ENCODE peak calls at places on chromosomes 3 and 15, in five cellular contexts. F is fibroblast of lung, A is tibial artery, M is psoas muscle, W is heart left ventricle. T is an unnamed sample. For H3K4me1, the result is how much of the 10 kb centered on the place peaks cover.

GRCh38 chr15:68693071-68693470 is 114.3 kb downstream of the CORO2B start:
- DNase-seq in F (peak), A (no peak), M (peak), W (no peak), T (no peak)

GRCh38 chr3:160134964-160135363 is 90.3 kb upstream of the C3orf80 start:
- DNase-seq in F (peak), A (no peak), M (no peak), W (no peak), T (no peak)

GRCh38 chr3:151379083-151379734 is 5.3 kb downstream of the P2RY12 start:
- DNase-seq in F (no peak), A (peak), M (no peak), W (peak), T (no peak)

GRCh38 chr15:92603743-92604470 is 51.7 kb downstream of the FAM174B start:
- DNase-seq in F (peak), A (no peak), M (no peak), W (no peak), T (no peak)

GRCh38 chr15:43880406-43881184 is 53.8 kb downstream of the WDR76 start:
- DNase-seq in F (peak), A (no peak), M (no peak), W (no peak), T (no peak)

GRCh38 chr3:45441570-45442313 is 53.4 kb downstream of the LARS2 start:
- DNase-seq in F (peak), A (no peak), M (no peak), W (no peak), T (no peak)

GRCh38 chr3:8607285-8608040 is 37.1 kb downstream of the SSUH2 start:
- DNase-seq in F (peak), A (peak), M (peak), W (peak), T (peak)

GRCh38 chr15:68471552-68471951 is 39.6 kb upstream of the ITGA11 start:
- DNase-seq in F (peak), A (no peak), M (no peak), W (no peak), T (no peak)

GRCh38 chr3:123791073-123791370 is 93.1 kb downstream of the MYLK start:
- DNase-seq in F (no peak), A (no peak), M (no peak), W (no peak), T (no peak)

GRCh38 chr3:128714887-128715496 is 11.0 kb upstream of the RAB7A start:
- DNase-seq in F (no peak), A (no peak), M (no peak), W (no peak), T (no peak)

GRCh38 chr3:192169332-192169915 is 557.9 kb downstream of the FGF12 start:
- DNase-seq in F (peak), A (no peak), M (no peak), W (no peak), T (no peak)

GRCh38 chr15:71116366-71116765 is 1.1 kb downstream of the THSD4 start:
- DNase-seq in F (no peak), A (no peak), M (no peak), W (no peak), T (no peak)

GRCh38 chr3:128426128-128426921 is 40.4 kb downstream of the DNAJB8 start:
- DNase-seq in F (no peak), A (no peak), M (peak), W (no peak), T (no peak)

GRCh38 chr3:184746131-184747120 is 34.6 kb upstream of the MAGEF1 start:
- DNase-seq in F (no peak), A (no peak), M (no peak), W (no peak), T (no peak)

GRCh38 chr3:48088056-48088748 is 72.0 kb upstream of the MAP4 start:
- DNase-seq in F (peak), A (peak), M (no peak), W (peak), T (peak)

GRCh38 chr3:55434789-55435188 is 52.3 kb downstream of the WNT5A start:
- DNase-seq in F (no peak), A (no peak), M (no peak), W (no peak), T (no peak)

GRCh38 chr3:99938270-99938955 is 120.8 kb downstream of the CMSS1 start:
- DNase-seq in F (peak), A (no peak), M (no peak), W (no peak), T (no peak)
- H3K4me1 ChIP-seq in F (under half), A (under half), M (under half), W (under half), T (half or more)

DNA sequence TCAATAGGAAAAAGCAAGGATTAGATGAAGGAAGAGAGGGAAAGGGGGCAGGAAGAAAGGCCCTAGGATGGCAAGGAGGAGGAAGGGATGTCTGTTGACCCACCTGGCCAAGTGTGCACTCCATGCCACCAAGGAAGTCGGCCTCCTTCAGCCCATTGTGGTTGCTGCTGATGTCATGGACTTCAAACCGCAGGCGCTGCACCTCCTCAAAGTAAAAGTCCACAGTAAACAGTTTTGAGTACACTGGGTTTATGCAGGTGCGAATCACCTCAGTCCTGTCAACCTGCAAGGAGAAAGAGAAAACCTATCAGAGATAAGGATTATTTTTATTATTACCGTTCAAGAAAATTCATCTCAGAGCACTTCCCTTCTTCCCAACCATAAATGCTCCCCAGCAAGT is 220.6 kb upstream of the MRPL3 start:
- DNase-seq in F (no peak), A (no peak), M (no peak), W (no peak), T (no peak)
- H3K27ac ChIP-seq in F (no peak), A (no peak), M (no peak), W (no peak), T (no peak)

GRCh38 chr15:72737723-72738122 is 45.8 kb downstream of the ADPGK start:
- DNase-seq in F (no peak), A (no peak), M (no peak), W (no peak), T (no peak)
- H3K4me1 ChIP-seq in F (under half), A (under half), M (under half), W (under half), T (under half)

GRCh38 chr3:136263251-136263650 is 13.1 kb downstream of the PCCB start:
- DNase-seq in F (no peak), A (no peak), M (no peak), W (no peak), T (no peak)

GRCh38 chr3:136258199-136258598 is 8.1 kb downstream of the PCCB start:
- DNase-seq in F (no peak), A (no peak), M (no peak), W (no peak), T (no peak)

GRCh38 chr3:136262559-136262958 is 12.4 kb downstream of the PCCB start:
- DNase-seq in F (no peak), A (no peak), M (no peak), W (no peak), T (no peak)

GRCh38 chr3:136266468-136266867 is 16.3 kb downstream of the PCCB start:
- DNase-seq in F (peak), A (no peak), M (no peak), W (no peak), T (no peak)

GRCh38 chr3:136261826-136262225 is 11.7 kb downstream of the PCCB start:
- DNase-seq in F (no peak), A (no peak), M (no peak), W (no peak), T (no peak)
- H3K27ac ChIP-seq in F (no peak), A (no peak), M (no peak), W (peak), T (no peak)

GRCh38 chr15:66766282-66767228 is 64.5 kb downstream of the SMAD6 start:
- DNase-seq in F (peak), A (no peak), M (no peak), W (no peak), T (no peak)
- H3K4me1 ChIP-seq in F (under half), A (half or more), M (under half), W (under half), T (under half)

DNA sequence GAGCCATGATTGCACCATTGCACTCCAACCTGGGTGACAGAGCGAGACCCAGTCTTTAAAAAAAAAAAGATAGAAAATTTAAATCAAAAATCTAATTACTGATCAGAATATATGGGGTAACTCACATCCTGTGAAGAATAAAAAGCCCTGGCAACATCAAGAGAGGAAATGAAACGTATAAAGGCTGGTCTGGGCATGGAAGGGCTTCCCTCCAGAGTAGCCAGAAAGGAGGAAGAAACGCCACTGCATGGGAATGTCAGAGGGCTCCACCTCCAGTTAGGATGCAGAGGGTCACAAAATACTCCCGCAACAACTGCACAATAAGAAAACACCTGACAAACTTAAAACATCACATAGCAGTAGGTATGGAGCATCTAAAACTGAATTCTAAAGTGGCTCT is 4.9 kb upstream of the IQCF1 start:
- DNase-seq in F (no peak), A (no peak), M (no peak), W (no peak), T (no peak)
- H3K27ac ChIP-seq in F (no peak), A (no peak), M (no peak), W (no peak), T (no peak)

GRCh38 chr3:41365973-41366372 is 166.7 kb downstream of the CTNNB1 start:
- DNase-seq in F (no peak), A (no peak), M (no peak), W (no peak), T (no peak)
- H3K4me1 ChIP-seq in F (under half), A (under half), M (under half), W (under half), T (under half)

GRCh38 chr15:73200339-73200738 is 148.1 kb downstream of the NEO1 start:
- DNase-seq in F (no peak), A (no peak), M (no peak), W (no peak), T (no peak)

GRCh38 chr15:73190189-73190601 is 137.9 kb downstream of the NEO1 start:
- DNase-seq in F (peak), A (no peak), M (no peak), W (no peak), T (no peak)

GRCh38 chr15:73196113-73196512 is 143.8 kb downstream of the NEO1 start:
- DNase-seq in F (no peak), A (no peak), M (no peak), W (no peak), T (no peak)
- H3K27ac ChIP-seq in F (no peak), A (no peak), M (no peak), W (no peak), T (no peak)

GRCh38 chr15:64148168-64148567 is 3.4 kb upstream of the SNX22 start:
- DNase-seq in F (no peak), A (no peak), M (no peak), W (no peak), T (no peak)
- H3K4me1 ChIP-seq in F (under half), A (under half), M (under half), W (under half), T (under half)

DNA sequence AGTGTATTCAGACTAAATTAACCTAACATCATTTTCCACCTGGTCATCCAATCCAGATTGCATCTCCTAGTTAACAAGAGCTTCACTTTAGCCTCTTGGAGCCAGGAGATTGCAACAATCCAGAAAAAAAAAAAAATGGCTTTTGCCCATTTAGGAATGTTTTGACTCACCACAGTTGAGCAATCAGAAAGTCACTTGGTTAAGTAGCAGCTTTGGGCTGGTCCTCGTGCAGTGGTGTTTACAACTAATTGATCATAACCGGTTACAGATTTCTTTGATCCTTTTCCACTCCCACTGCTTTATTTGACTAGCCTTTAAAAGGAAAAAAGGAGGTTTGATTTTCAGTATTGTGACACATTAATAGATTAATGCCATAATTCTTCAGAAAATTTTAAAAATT is 688.8 kb upstream of the CCDC54 start:
- DNase-seq in F (peak), A (peak), M (no peak), W (peak), T (no peak)
- H3K27ac ChIP-seq in F (no peak), A (no peak), M (no peak), W (no peak), T (no peak)

T was measured in right atrium auricular region.